ENCODE peak calls at places on chromosomes 2 and 18, in four cellular contexts. B is GM12878, K is HL-60, O is K562. M is an unnamed sample.

GRCh38 chr2:45259144-45259543 is 249.9 kb upstream of the SIX2 start:
- DNase-seq in K (no peak), B (no peak), O (no peak), M (no peak)

GRCh38 chr18:74546007-74546406 is 11.7 kb downstream of the CNDP1 start:
- DNase-seq in B (no peak), K (no peak), O (no peak), M (no peak)

GRCh38 chr18:47997338-47997780 is 66.9 kb upstream of the SMAD2 start:
- DNase-seq in B (no peak), O (peak), K (peak), M (no peak)

GRCh38 chr2:31828891-31829290 is 181.9 kb downstream of the MEMO1 start:
- DNase-seq in K (no peak), B (no peak), O (no peak), M (no peak)

GRCh38 chr2:233990261-233990798 is 60.2 kb upstream of the SPP2 start:
- DNase-seq in K (no peak), O (no peak), B (peak), M (no peak)

GRCh38 chr2:175233135-175233719 is 51.7 kb upstream of the ATP5MC3 start:
- DNase-seq in K (no peak), O (no peak), B (no peak), M (no peak)

GRCh38 chr2:181787310-181788048 is 104.1 kb upstream of the ITPRID2 start:
- DNase-seq in K (no peak), O (no peak), B (no peak), M (no peak)

GRCh38 chr2:43050866-43051265 is 175.5 kb downstream of the ZFP36L2 start:
- DNase-seq in K (no peak), O (no peak), B (no peak), M (no peak)

GRCh38 chr2:58984731-58985130 is 743.6 kb upstream of the FANCL start:
- DNase-seq in K (no peak), B (peak), O (no peak), M (no peak)

GRCh38 chr2:11406492-11407381 is 59.2 kb downstream of the E2F6 start:
- DNase-seq in K (no peak), O (peak), B (no peak), M (no peak)

GRCh38 chr18:78549971-78550370 is 429.6 kb upstream of the SALL3 start:
- DNase-seq in K (no peak), B (no peak), O (no peak), M (no peak)

GRCh38 chr2:75025633-75026380 is 67.4 kb downstream of the POLE4 start:
- DNase-seq in K (no peak), O (no peak), B (no peak), M (no peak)

GRCh38 chr2:182066439-182067061 is 80.9 kb downstream of the PPP1R1C start:
- DNase-seq in K (no peak), O (no peak), B (no peak), M (no peak)

GRCh38 chr2:42421601-42422252 is 60.7 kb upstream of the COX7A2L start:
- DNase-seq in B (no peak), O (no peak), K (no peak), M (no peak)

GRCh38 chr2:88615822-88616221 is 11.4 kb downstream of the EIF2AK3 start:
- DNase-seq in K (no peak), O (no peak), B (no peak), M (no peak)

GRCh38 chr2:113278073-113278811 is 479 bp downstream of the PAX8 start:
- DNase-seq in O (no peak), B (no peak), K (no peak), M (no peak)

GRCh38 chr2:229714736-229715541 is 584 bp upstream of the DNER start:
- DNase-seq in O (peak), K (peak), B (no peak), M (peak)

GRCh38 chr2:148642891-148643416 is 1.6 kb upstream of the EPC2 start:
- DNase-seq in K (peak), O (peak), B (no peak), M (no peak)

GRCh38 chr2:31526946-31527345 is 53.8 kb downstream of the SRD5A2 start:
- DNase-seq in O (no peak), K (peak), B (no peak), M (no peak)

GRCh38 chr2:130920417-130921030 is 83.8 kb downstream of the ARHGEF4 start:
- DNase-seq in K (peak), O (peak), B (peak), M (no peak)

GRCh38 chr2:160561551-160562280 is 68.1 kb upstream of the RBMS1 start:
- DNase-seq in B (no peak), K (no peak), O (no peak), M (no peak)
- TF ChIP-seq SPI1 in B (no peak), K (peak), O (no peak), M (no peak)

DNA sequence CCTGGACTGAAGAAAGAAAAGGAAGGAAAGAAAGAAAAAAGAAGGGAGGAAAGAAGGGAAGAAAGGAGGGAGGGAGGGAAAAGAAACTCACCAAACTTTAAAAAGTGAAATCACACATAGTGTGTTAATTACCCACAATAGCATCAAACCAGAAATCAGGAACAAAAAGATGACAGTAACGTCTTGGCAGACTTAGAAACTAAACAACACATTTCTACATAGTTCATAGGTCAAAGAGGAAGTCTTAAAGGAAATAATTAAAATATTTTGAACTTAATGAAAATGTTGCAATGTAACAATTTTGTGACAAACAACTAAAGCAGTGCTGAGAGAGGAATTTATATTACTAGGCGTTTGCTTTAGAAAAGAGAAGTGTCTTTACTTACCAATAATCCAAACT is 505.0 kb upstream of the ID2 start:
- DNase-seq in K (no peak), B (no peak), O (no peak), M (no peak)
- TF ChIP-seq SPI1 in K (peak), B (no peak), O (no peak), M (no peak)

DNA sequence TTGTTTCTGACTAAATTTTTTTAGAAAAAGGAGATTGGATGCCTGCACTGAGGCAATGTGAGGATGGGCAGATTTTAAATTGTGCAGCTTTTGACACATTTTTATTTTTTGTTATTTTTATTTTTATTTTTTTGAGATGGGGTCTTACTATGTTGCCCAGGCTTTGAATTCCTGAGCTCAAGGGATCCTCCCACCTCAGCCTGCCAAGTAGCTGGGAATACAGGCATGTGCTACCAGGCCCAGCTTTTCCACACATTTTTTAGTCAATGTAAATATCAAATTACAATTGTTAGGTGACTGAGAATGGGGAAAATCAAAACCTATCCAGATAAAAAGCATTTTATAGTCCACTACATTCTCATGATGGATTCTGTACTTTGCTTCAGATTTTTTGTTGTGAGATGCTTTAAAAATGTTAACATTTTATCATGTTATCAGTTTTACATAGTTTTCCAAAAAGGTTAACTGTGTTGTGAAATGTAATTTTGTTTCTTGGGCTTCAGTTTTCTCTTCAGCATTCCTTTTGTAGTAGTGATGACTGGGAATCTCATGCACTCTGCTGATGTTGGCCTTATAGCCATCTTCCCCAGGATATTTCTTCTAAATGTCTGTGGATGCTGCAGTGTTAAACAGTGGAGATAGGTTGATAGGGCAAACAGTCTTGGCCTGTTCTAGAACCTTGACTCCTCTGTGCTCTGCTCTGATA is 41.4 kb downstream of the PKP4 start:
- DNase-seq in K (no peak), B (no peak), O (no peak), M (no peak)
- TF ChIP-seq SPI1 in K (no peak), B (no peak), O (no peak), M (no peak)

GRCh38 chr18:22946841-22947240 is 13.7 kb downstream of the RBBP8 start:
- DNase-seq in O (no peak), K (no peak), B (no peak), M (no peak)
- TF ChIP-seq SPI1 in O (no peak), K (no peak), B (no peak), M (no peak)

GRCh38 chr2:194203898-194204297 is 1453.1 kb upstream of the SLC39A10 start:
- DNase-seq in B (no peak), O (no peak), K (no peak), M (no peak)
- TF ChIP-seq SPI1 in B (no peak), O (no peak), K (no peak), M (no peak)

DNA sequence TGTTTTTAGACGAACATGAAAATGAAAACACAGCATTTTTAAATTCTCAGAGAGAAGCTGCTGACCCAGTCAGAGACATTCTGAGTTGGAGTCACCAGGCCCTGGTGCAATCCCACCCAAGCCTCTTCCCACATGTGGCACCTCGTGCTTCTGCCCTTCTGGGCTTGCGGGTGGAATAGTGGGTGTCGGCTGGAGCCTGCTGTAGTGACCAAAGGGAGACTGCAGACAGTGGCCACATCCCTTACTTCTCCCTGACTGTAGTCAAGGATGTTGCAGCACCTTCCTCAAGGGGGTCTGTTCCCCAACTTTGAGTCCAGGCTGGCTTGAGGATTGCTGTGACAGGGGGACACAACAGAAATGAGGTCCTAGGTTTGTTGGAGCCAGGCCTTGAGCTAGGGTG is 104.4 kb upstream of the GLI2 start:
- DNase-seq in K (no peak), O (no peak), B (no peak), M (no peak)
- TF ChIP-seq SPI1 in K (no peak), O (no peak), B (no peak), M (no peak)

DNA sequence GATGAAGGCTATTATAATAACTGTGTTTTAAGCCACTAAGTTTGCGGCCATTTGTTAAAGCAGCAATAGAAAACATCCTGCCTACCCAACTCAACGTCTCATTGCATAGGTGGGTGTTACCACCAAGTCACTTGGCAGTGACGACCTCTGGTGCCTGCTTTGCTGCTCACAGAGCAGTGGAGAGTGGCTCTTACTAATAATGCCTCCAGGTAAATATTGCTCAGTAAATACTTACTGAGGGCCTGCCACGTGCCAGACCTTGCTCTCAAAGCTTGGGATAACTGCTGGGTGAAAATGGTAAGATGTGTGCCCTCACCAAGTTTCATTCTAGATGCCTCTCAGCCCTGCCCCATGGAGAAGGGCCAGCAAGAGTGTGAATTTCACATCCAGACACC is 27.7 kb downstream of the ITGA6 start:
- DNase-seq in K (no peak), B (no peak), O (no peak), M (no peak)
- TF ChIP-seq SPI1 in K (no peak), B (no peak), O (no peak), M (no peak)

GRCh38 chr18:34631071-34631470 is 79.0 kb upstream of the DTNA start:
- DNase-seq in B (no peak), K (no peak), O (no peak), M (no peak)
- TF ChIP-seq SPI1 in B (no peak), K (no peak), O (no peak), M (no peak)